ENCODE peak calls at places on chromosomes 11 and 22, in six cellular contexts. Z is right atrium auricular region, J is osteoblast, M is lung, B is thoracic aorta, Y is left lung. W is an unnamed sample. For H3K9me3, the result is how much of the 10 kb centered on the place peaks cover.

GRCh38 chr11:108796551-108796950 is 131.7 kb downstream of the DDX10 start:
- DNase-seq in B (no peak), J (no peak), Y (no peak), Z (no peak), M (no peak), W (no peak)

GRCh38 chr11:6022954-6023353 is 7.6 kb downstream of the OR56A1 start:
- DNase-seq in B (no peak), Y (no peak), J (no peak), M (no peak), Z (no peak), W (no peak)

GRCh38 chr22:19036523-19037273 is 85.5 kb downstream of the DGCR2 start:
- DNase-seq in Z (no peak), Y (no peak), M (no peak), B (no peak), J (peak), W (no peak)

GRCh38 chr22:37503850-37504249 is 15.4 kb downstream of the CARD10 start:
- DNase-seq in Y (no peak), M (no peak), J (no peak), Z (no peak), B (no peak), W (no peak)

GRCh38 chr11:64356498-64357411 is 2.2 kb upstream of the RPS6KA4 start:
- DNase-seq in M (no peak), B (no peak), J (peak), Z (no peak), Y (no peak), W (no peak)

GRCh38 chr11:86742436-86742805 is 57.9 kb upstream of the PRSS23 start:
- DNase-seq in B (no peak), Z (no peak), M (no peak), Y (no peak), J (no peak), W (no peak)

GRCh38 chr22:36239150-36239400 is 252 bp downstream of the APOL2 start:
- DNase-seq in M (no peak), J (no peak), Y (no peak), B (no peak), Z (no peak), W (no peak)

GRCh38 chr22:45775569-45776312 is 104.1 kb downstream of the ATXN10 start:
- DNase-seq in M (no peak), Z (no peak), Y (no peak), J (no peak), B (no peak), W (no peak)

GRCh38 chr22:32542332-32543019 is 67.9 kb downstream of the FBXO7 start:
- DNase-seq in B (no peak), Y (no peak), J (no peak), Z (no peak), M (no peak), W (no peak)

GRCh38 chr11:2700415-2701211 is 819 bp upstream of the KCNQ1OT1 start:
- DNase-seq in B (no peak), M (peak), Z (peak), J (peak), Y (peak), W (no peak)

GRCh38 chr11:46120361-46120710 is 918 bp downstream of the PHF21A start:
- DNase-seq in M (no peak), Z (no peak), B (no peak), J (peak), Y (no peak), W (no peak)

GRCh38 chr11:107915229-107915628 is 13.0 kb upstream of the RAB39A start:
- DNase-seq in M (no peak), J (no peak), B (no peak), Z (no peak), Y (no peak), W (no peak)

GRCh38 chr11:84648413-84648812 is 978.7 kb downstream of the DLG2 start:
- DNase-seq in Z (no peak), Y (no peak), B (no peak), M (no peak), J (no peak), W (no peak)

GRCh38 chr11:34493926-34494595 is 19.5 kb downstream of the ELF5 start:
- DNase-seq in M (no peak), Y (no peak), J (no peak), B (no peak), Z (no peak), W (no peak)

GRCh38 chr11:110665689-110666465 is 46.4 kb downstream of the ARHGAP20 start:
- DNase-seq in Y (no peak), B (no peak), Z (no peak), J (no peak), M (no peak), W (no peak)

GRCh38 chr11:11841121-11841604 is 609 bp upstream of the USP47 start:
- DNase-seq in J (peak), B (no peak), Z (peak), Y (peak), M (peak), W (no peak)

GRCh38 chr11:15074206-15075161 is 1.1 kb downstream of the CALCB start:
- DNase-seq in Z (peak), M (peak), Y (peak), J (peak), B (peak), W (peak)

GRCh38 chr11:63274776-63275175 is 31.4 kb upstream of the SLC22A25 start:
- DNase-seq in Z (no peak), B (no peak), J (no peak), M (no peak), Y (no peak), W (no peak)

GRCh38 chr11:69010361-69010891 is 2.6 kb downstream of the MRGPRF start:
- DNase-seq in M (no peak), Z (no peak), B (no peak), J (peak), Y (no peak), W (no peak)

GRCh38 chr11:45483361-45483760 is 182.1 kb downstream of the CHST1 start:
- DNase-seq in J (no peak), Z (no peak), M (no peak), Y (no peak), B (no peak), W (no peak)

GRCh38 chr11:93219440-93219839 is 21.6 kb upstream of the SLC36A4 start:
- DNase-seq in Y (no peak), M (no peak), B (no peak), Z (no peak), J (no peak), W (no peak)

GRCh38 chr11:50379484-50379883 is 346.8 kb downstream of the OR4C45 start:
- DNase-seq in Y (no peak), J (no peak), M (no peak), B (no peak), Z (no peak), W (no peak)
- H3K9me3 ChIP-seq in Y (under half), J (under half), M (under half), B (under half), Z (under half), W (half or more)

GRCh38 chr11:76795285-76795935 is 12.3 kb downstream of the TSKU start:
- DNase-seq in Z (no peak), J (no peak), M (no peak), B (no peak), Y (no peak), W (no peak)

GRCh38 chr11:76795936-76796441 is 12.8 kb downstream of the TSKU start:
- DNase-seq in M (no peak), B (no peak), Z (peak), Y (no peak), J (no peak), W (no peak)

GRCh38 chr11:76793834-76794291 is 10.7 kb downstream of the TSKU start:
- DNase-seq in B (no peak), J (peak), M (no peak), Y (no peak), Z (peak), W (no peak)

GRCh38 chr11:76793391-76793811 is 10.2 kb downstream of the TSKU start:
- DNase-seq in M (no peak), J (no peak), Z (peak), Y (no peak), B (no peak), W (no peak)

DNA sequence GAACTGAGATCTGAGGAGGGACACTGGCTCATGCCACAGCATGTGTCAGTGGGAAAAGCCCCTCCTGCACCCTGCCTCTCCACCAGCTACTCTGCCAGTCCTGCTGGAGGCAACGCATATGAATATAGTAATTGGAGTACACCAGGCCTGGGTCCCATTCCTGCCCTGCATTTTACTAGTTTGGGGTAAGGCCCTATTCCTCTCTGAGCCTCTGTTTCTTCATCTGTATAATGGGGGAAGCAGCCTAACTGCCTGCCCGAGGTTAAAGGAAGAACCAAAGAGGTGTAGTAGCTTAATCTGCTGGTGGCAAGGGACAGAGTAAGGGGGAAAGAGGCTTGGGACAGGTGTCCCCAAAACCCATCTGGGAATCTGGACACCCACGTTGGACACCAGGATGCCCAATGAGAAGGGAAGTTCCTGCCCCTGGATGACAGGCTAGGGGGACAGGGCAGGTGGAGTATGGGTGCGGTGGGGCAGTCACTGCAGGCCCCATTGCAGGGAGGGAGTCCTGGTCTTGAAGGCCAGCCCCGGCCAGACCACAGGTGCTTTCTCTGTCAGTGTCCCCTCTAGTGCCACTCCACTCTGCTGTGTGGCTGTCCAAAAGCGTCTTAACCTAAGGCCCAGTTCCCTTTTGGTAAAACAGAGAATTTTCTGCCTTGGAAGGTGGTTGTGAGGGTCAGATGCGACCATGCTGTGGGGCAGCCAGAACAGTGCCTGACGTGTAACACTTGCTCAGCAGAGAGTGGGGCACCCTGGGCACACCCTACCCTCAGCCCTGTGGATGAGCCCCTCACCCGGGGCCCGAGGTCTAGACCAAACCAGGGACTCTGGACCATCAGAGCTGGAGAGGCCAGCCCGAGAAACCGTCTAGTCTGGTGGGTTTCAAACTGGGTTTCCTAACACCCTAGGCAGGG is 11.5 kb downstream of the TSKU start:
- DNase-seq in Y (no peak), M (no peak), Z (peak), B (no peak), J (peak), W (no peak)
- H3K9me3 ChIP-seq in Y (under half), M (under half), Z (under half), B (under half), J (under half), W (under half)

GRCh38 chr22:49235463-49236300 is 592.0 kb downstream of the BRD1 start:
- DNase-seq in J (no peak), M (peak), Y (peak), B (no peak), Z (peak), W (peak)

GRCh38 chr22:49232319-49233067 is 595.2 kb downstream of the BRD1 start:
- DNase-seq in B (no peak), Y (no peak), M (peak), J (no peak), Z (peak), W (peak)

GRCh38 chr22:49236541-49237075 is 591.1 kb downstream of the BRD1 start:
- DNase-seq in J (no peak), Z (peak), Y (no peak), M (peak), B (no peak), W (peak)

GRCh38 chr22:49234459-49234858 is 593.2 kb downstream of the BRD1 start:
- DNase-seq in M (peak), B (no peak), J (no peak), Z (peak), Y (peak), W (peak)

GRCh38 chr22:49233507-49234100 is 594.1 kb downstream of the BRD1 start:
- DNase-seq in Y (peak), Z (peak), J (no peak), M (peak), B (no peak), W (peak)
- H3K9me3 ChIP-seq in Y (under half), Z (under half), J (under half), M (under half), B (under half), W (under half)

GRCh38 chr11:114609429-114609828 is 13.8 kb upstream of the NXPE4 start:
- DNase-seq in B (no peak), Y (no peak), J (no peak), M (no peak), Z (no peak), W (peak)

GRCh38 chr11:114610984-114611944 is 15.7 kb upstream of the NXPE4 start:
- DNase-seq in B (no peak), M (no peak), Z (no peak), Y (no peak), J (no peak), W (peak)

GRCh38 chr11:114612686-114613085 is 17.1 kb upstream of the NXPE4 start:
- DNase-seq in B (no peak), M (no peak), J (no peak), Y (no peak), Z (no peak), W (no peak)

GRCh38 chr11:114607753-114608459 is 12.3 kb upstream of the NXPE4 start:
- DNase-seq in B (no peak), J (no peak), M (no peak), Z (no peak), Y (no peak), W (peak)

DNA sequence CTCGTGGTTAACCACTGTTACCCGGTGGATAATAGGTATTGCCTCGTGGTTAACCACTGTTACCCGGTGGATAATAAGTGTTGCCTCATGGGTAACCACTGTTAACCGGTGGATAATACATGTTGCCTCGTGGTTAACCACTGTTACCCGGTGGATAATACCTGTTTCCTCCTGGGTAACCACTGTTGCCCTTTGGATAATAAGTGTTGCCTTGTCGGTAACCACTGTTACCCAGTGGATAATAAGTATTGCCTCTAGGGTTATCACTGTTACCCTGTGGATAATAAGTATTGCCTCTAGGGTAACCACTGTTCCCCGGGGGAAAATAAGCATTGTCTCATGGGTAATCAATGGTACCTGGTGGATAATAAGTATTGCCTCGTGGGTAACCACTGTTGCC is 15.0 kb upstream of the NXPE4 start:
- DNase-seq in M (no peak), Z (no peak), J (no peak), B (no peak), Y (no peak), W (peak)
- H3K9me3 ChIP-seq in M (under half), Z (under half), J (under half), B (under half), Y (under half), W (under half)

GRCh38 chr11:128501576-128502549 is 85.5 kb downstream of the ETS1 start:
- DNase-seq in B (no peak), Y (no peak), Z (no peak), J (peak), M (no peak), W (no peak)
- H3K9me3 ChIP-seq in B (under half), Y (under half), Z (under half), J (under half), M (under half), W (under half)

DNA sequence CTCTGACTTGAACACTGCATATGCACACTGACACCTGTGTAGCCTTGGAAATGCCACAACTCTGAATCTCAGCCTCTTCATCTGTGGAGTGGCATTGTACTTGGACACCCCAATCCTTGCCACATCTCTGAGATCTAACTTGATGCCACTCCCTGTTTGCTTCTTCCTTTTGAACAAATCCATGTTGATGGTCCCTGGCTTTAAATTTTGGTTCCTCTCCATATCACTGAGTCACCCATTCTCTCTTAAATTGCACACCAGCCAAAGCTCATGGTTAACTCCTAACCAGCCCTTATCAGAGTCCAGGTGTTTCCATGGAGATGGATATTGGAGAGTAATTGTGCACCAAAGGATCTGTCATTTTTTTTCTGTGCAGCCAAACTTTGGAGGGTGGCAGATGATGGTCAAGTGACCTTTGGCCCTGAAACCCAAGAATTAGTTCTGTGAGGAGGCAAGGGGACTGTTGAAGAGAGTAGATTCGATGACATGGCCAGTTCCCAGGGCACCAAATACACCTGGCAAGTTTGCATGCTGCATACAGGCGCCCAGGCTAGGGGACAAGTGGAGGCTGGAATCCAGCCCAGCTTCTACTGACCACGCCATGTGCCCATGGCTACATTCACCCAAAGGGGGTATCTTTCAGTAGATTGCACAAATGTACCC is 25.1 kb upstream of the PAMR1 start:
- DNase-seq in B (no peak), J (no peak), Y (no peak), Z (no peak), M (no peak), W (peak)
- H3K9me3 ChIP-seq in B (under half), J (under half), Y (under half), Z (under half), M (under half), W (under half)

GRCh38 chr22:48181168-48181955 is 1418.9 kb downstream of the TBC1D22A start:
- DNase-seq in Z (no peak), M (no peak), Y (no peak), B (no peak), J (no peak), W (no peak)
- H3K9me3 ChIP-seq in Z (under half), M (under half), Y (under half), B (under half), J (under half), W (under half)